ENCODE peak calls at places on chromosomes 7 and 10, in five cellular contexts. Z, Y, D, I and N are unnamed samples.

GRCh38 chr7:140674899-140675701 is 2.4 kb downstream of the ADCK2 start:
- DNase-seq in D (peak; percentile 7), I (peak; percentile 57), Y (peak; percentile 25), Z (peak; percentile 41), N (peak; percentile 30)

GRCh38 chr10:122236690-122237306 is 34.3 kb upstream of the BTBD16 start:
- DNase-seq in Y (no peak), Z (no peak), I (no peak), D (no peak), N (no peak)

GRCh38 chr10:116826803-116827202 is 22.5 kb upstream of the ENO4 start:
- DNase-seq in Y (peak; percentile 95), Z (peak; percentile 96), D (no peak), I (peak; percentile 48), N (peak; percentile 74)

GRCh38 chr7:122550545-122550944 is 148.4 kb downstream of the RNF133 start:
- DNase-seq in D (no peak), Y (peak; percentile 1), Z (peak; percentile 4), I (no peak), N (no peak)

GRCh38 chr10:73814896-73815718 is 3.7 kb upstream of the NDST2 start:
- DNase-seq in Z (no peak), D (no peak), I (no peak), Y (no peak), N (no peak)

GRCh38 chr7:156014808-156015207 is 202.5 kb upstream of the SHH start:
- DNase-seq in I (no peak), Y (no peak), Z (no peak), D (no peak), N (no peak)

GRCh38 chr10:80159166-80159888 is 26.8 kb downstream of the PLAC9 start:
- DNase-seq in Y (no peak), Z (no peak), D (no peak), I (no peak), N (no peak)

GRCh38 chr7:141558544-141559183 is 7.5 kb downstream of the AGK start:
- DNase-seq in Z (peak; percentile 77), Y (peak; percentile 76), I (peak; percentile 55), D (no peak), N (peak; percentile 12)

GRCh38 chr10:121241337-121241736 is 356.9 kb downstream of the FGFR2 start:
- DNase-seq in D (no peak), I (no peak), Z (no peak), Y (no peak), N (no peak)

GRCh38 chr10:34816067-34817002 is 1.2 kb upstream of the PARD3 start:
- DNase-seq in Z (peak; percentile 41), D (peak; percentile 36), I (peak; percentile 30), Y (no peak), N (no peak)

GRCh38 chr7:39016609-39017008 is 38.9 kb downstream of the POU6F2 start:
- DNase-seq in D (peak; percentile 7), I (no peak), Z (no peak), Y (no peak), N (no peak)

DNA sequence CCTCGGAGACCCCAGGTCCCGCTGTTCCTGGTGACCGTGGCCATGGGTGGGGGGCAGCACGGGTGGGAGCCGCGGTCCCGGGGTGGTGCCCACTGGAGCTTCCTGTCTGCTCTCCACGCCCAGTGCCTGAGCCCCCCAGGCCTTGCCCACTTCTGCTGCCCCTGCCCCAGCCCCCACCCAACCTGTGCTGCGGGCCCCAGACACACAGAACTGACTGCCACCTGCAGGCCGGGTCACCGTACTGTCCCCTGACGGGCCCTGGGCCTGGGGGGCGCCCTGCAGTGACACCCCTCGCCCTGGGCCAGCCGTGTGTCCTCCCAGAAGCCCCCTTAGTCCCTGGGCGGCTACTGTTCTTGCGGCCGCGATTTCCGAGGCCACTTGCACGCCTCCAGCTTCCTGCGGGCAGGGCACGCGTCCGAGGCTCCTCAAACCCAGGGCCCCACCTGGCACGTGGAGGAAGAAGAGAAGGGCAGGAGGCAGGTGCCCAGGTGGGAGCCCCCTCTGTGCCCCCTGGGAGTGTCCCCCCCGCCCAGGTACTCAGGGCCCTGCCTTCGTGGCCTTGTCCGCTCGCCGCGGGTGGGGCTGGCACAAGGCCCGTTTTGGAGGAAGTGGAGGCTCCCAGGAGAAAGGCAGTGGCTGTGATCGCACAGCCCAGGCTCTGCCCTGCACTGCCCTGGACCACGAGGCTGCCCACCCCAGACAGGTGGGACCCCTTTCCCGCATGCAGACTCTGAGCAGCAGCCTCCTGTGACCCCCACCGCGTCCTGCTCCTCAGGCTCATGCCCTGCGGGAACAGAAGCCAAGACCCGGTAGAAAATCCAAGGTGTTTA is 10.4 kb downstream of the TMEM184A start:
- DNase-seq in I (no peak), Y (no peak), D (no peak), Z (no peak), N (no peak)
- TF ChIP-seq CTCF in I (no peak), Y (no peak), D (peak; percentile 9), Z (no peak), N (peak; percentile 20)

GRCh38 chr10:110075726-110076125 is 67.9 kb downstream of the ADD3 start:
- DNase-seq in D (no peak), I (no peak), Y (no peak), Z (peak; percentile 4), N (no peak)

GRCh38 chr10:110076559-110077318 is 69.0 kb downstream of the ADD3 start:
- DNase-seq in Z (peak; percentile 91), Y (peak; percentile 92), D (peak; percentile 51), I (peak; percentile 68), N (peak; percentile 87)

GRCh38 chr10:110074986-110075664 is 67.3 kb downstream of the ADD3 start:
- DNase-seq in Y (peak; percentile 80), Z (peak; percentile 83), I (peak; percentile 94), D (no peak), N (peak; percentile 84)

GRCh38 chr10:110078317-110078716 is 70.5 kb downstream of the ADD3 start:
- DNase-seq in D (no peak), Y (no peak), I (no peak), Z (no peak), N (no peak)

GRCh38 chr10:110077436-110078120 is 69.8 kb downstream of the ADD3 start:
- DNase-seq in I (no peak), Y (no peak), Z (peak; percentile 27), D (no peak), N (no peak)
- H3K4me3 ChIP-seq in I (no peak overlapping the region), Y (no peak overlapping the region), Z (no peak overlapping the region), D (no peak overlapping the region), N (peak overlapping the region; percentile 12)

DNA sequence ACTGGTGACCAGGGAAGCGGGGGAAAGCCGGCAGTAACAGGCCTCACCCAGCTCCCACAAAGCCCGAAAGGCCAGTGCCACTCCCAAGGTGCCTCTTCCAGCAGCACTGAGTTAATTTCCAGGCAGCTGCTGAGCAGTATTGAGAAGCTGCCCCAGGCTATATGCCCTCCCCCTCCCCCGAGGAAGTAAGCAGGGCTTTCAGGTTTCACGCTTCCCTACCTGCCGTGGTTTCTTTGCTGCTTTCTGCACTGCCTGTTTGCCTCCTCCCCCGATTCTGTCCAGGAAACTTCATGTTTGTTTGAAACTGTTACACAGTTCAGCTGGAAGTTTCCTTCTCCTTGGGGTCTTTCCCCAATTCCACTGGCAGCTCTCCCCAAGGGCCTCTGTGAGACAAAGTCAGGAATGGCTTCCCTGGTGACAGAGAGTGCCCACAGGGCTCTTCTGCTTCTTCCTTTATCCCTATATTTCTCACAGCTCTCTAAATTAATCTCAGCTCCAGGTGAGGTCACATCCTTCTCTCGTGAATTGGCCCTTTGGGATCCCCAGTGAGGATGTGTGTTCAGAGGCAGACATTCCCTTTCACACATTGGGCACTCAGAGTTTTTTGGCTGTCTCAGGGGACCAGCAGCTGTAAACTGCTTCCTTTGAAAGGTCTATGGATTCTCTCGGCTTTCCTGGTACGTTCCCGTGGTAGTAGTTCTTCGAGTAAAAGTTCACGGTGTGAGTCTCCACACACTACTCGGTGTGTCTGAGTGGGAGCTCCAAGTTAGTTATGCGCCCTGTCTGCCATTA is 19.4 kb downstream of the C1GALT1 start:
- DNase-seq in Y (no peak), D (peak; percentile 63), I (no peak), Z (no peak), N (no peak)
- H3K27ac ChIP-seq in Y (no peak overlapping the region), D (peak overlapping the region; percentile 55), I (no peak overlapping the region), Z (no peak overlapping the region), N (no peak overlapping the region)

DNA sequence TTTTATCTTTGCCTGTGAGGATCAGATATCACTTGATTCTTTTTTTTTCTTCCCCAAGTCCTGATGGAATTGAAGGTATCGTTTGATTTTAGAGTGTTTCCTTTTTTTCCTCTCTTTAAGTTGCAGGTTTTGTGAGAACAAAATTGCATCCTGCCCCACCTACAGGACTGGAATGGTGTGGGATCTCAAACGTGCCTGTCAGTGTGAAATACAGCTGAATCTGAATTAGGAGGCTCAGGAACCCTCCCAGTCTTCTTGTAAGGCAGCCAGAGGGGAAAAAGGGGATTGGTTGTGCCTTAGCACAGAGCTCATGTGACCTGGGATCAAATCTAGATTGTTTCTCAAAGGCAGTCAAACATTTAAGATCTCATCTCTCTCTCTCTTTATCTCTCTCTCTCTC is 32.7 kb upstream of the KLHL7 start:
- DNase-seq in Y (no peak), D (no peak), Z (no peak), I (no peak), N (no peak)
- TF ChIP-seq CTCF in Y (no peak), D (no peak), Z (no peak), I (no peak), N (peak; percentile 17)

DNA sequence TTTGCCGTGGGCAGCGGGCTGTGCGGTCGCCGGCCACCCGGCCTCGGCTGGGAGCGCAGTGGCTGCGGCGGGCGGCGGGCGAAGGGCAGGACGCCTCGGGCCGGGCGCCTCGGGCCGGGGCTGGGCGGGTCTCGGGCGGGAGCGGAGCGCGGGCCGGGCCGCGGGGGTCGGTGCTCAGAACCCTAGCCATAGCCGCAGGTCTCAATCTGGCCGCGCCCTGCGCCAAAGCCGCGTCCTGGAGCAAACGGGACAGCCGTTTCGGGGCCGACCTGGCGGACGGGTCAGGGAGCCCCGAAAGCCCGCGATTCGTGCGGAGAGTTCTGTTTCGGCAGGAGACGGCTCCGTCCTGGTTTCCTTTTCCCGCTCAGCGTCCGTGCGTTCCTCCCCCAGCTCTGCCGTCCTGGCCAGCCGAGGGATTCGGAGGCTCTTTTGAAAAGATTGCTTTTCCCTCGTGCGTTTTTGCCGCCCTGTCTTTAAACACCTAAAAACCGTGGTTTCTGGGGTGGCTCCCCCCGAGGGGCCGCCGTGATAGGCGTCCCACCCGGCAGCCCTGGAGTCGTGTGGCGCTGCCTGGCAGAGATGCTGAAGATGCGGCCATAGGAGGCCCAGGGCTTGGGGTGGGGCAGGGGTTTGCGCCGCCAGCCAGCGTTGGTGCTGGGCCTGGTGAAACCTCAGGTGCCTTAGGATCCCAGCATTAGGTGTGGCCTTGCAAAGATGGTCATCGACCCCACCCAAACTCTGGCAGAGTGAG is 727 bp downstream of the RET start:
- DNase-seq in I (no peak), D (no peak), Y (no peak), Z (no peak), N (no peak)
- H3K4me3 ChIP-seq in I (no peak overlapping the region), D (no peak overlapping the region), Y (peak overlapping the region; percentile 23), Z (no peak overlapping the region), N (peak overlapping the region; percentile 22)

GRCh38 chr7:129958643-129959479 is 6.1 kb upstream of the UBE2H start:
- DNase-seq in D (peak; percentile 74), Z (peak; percentile 79), I (peak; percentile 91), Y (peak; percentile 71), N (peak; percentile 89)
- H3K27ac ChIP-seq in D (peak overlapping the region; percentile 49), Z (no peak overlapping the region), I (peak overlapping the region; percentile 58), Y (peak overlapping the region; percentile 66), N (peak overlapping the region; percentile 62)

GRCh38 chr10:28300027-28300426 is 2.8 kb downstream of the MPP7 start:
- DNase-seq in Z (no peak), D (no peak), I (no peak), Y (no peak), N (no peak)
- TF ChIP-seq CTCF in Z (no peak), D (no peak), I (peak; percentile 19), Y (peak; percentile 6), N (peak; percentile 31)